ENCODE peak calls at places on chromosomes 16 and 17, in five cellular contexts. Q is stimulated activated CD4-positive, alpha-beta T cell treated with anti-CD3 and anti-CD28 coated beads, Interleukin-4, amount 100 ng/mL, for 1 hour; W is AG04450; O is GM23248; S is activated naive CD8-positive, alpha-beta T cell treated with anti-CD3 and anti-CD28 coated beads for 36 hours. G is an unnamed sample.

GRCh38 chr17:75720656-75721462 is at the start of gene ITGB4:
- DNase-seq in Q (peak; percentile 60), W (no peak), O (peak; percentile 20), S (peak; percentile 70), G (peak; percentile 59)

GRCh38 chr17:40111221-40112128 is 10.3 kb upstream of the MSL1 start:
- DNase-seq in Q (peak; percentile 67), W (peak; percentile 87), O (peak; percentile 93), S (peak; percentile 74), G (peak; percentile 57)

GRCh38 chr17:7220593-7221280 is 999 bp downstream of the ACADVL start:
- DNase-seq in Q (peak; percentile 55), W (no peak), O (peak; percentile 80), S (peak; percentile 62), G (peak; percentile 58)

GRCh38 chr17:57766307-57766943 is 21.3 kb upstream of the CCDC182 start:
- DNase-seq in Q (no peak), W (no peak), O (no peak), S (no peak), G (no peak)

GRCh38 chr16:51755039-51755501 is 604.0 kb upstream of the SALL1 start:
- DNase-seq in Q (no peak), W (no peak), O (no peak), S (no peak), G (no peak)

GRCh38 chr16:28321700-28322411 is 29.5 kb downstream of the SBK1 start:
- DNase-seq in Q (peak; percentile 52), W (no peak), O (peak; percentile 63), S (peak; percentile 51), G (peak; percentile 27)

GRCh38 chr17:5693821-5694220 is 109.5 kb upstream of the NLRP1 start:
- DNase-seq in Q (no peak), W (no peak), O (no peak), S (no peak), G (no peak)

GRCh38 chr17:28446716-28447395 is 26.6 kb upstream of the SLC13A2 start:
- DNase-seq in Q (no peak), W (no peak), O (no peak), S (no peak), G (no peak)

GRCh38 chr17:39485555-39485954 is 24.3 kb downstream of the CDK12 start:
- DNase-seq in Q (no peak), W (peak; percentile 88), O (peak; percentile 97), S (no peak), G (no peak)

GRCh38 chr17:45222994-45223540 is 1.4 kb downstream of the FMNL1 start:
- DNase-seq in Q (no peak), W (no peak), O (no peak), S (peak; percentile 43), G (no peak)

GRCh38 chr17:41131979-41132378 is 8.0 kb upstream of the KRTAP4-12 start:
- DNase-seq in Q (no peak), W (no peak), O (peak; percentile 51), S (no peak), G (no peak)

GRCh38 chr16:82108774-82109173 is 61.2 kb downstream of the MPHOSPH6 start:
- DNase-seq in Q (no peak), W (no peak), O (peak; percentile 14), S (no peak), G (no peak)

GRCh38 chr17:2468270-2468669 is 43.4 kb downstream of the METTL16 start:
- DNase-seq in Q (no peak), W (peak; percentile 87), O (peak; percentile 90), S (no peak), G (no peak)

GRCh38 chr16:64428463-64428862 is 693.4 kb downstream of the CDH11 start:
- DNase-seq in Q (no peak), W (peak; percentile 41), O (peak; percentile 62), S (no peak), G (no peak)

G was measured in activated CD4-positive, alpha-beta T cell treated with anti-CD3 and anti-CD28 coated beads, Interleukin-2, amount 50 U/mL, for 4 hours.